ENCODE peak calls at places on chromosomes 16 and 17, in nine cellular contexts. Y is EH; I is COLO829; C is germinal center; P is OCI-LY7; G is activated CD4-positive, alpha-beta T cell treated with anti-CD3 and anti-CD28 coated beads for 48 hours; J is mesendoderm; S is lower leg skin; Q is MG63. V is an unnamed sample.
A peak's percentile ranks its signal among the peaks of the same experiment; 100 is the strongest.

GRCh38 chr16:83953796-83954576 is 946 bp downstream of the OSGIN1 start:
- DNase-seq in S (no peak), P (peak; percentile 49), G (peak; percentile 32), C (peak; percentile 19), Q (no peak), I (peak; percentile 16), Y (peak; percentile 30), J (peak; percentile 77), V (no peak)

GRCh38 chr17:41140360-41141132 is at the start of gene KRTAP4-6:
- DNase-seq in S (no peak), I (no peak), Q (no peak), P (no peak), Y (peak; percentile 93), J (peak; percentile 1), C (no peak), G (no peak), V (no peak)

GRCh38 chr17:50872710-50873424 is 6.7 kb upstream of the TOB1 start:
- DNase-seq in P (no peak), C (no peak), S (no peak), Q (peak; percentile 75), J (no peak), I (no peak), G (peak; percentile 56), Y (peak; percentile 35), V (no peak)

GRCh38 chr17:34443832-34444469 is 80.9 kb upstream of the CCL1 start:
- DNase-seq in Y (no peak), J (peak; percentile 57), P (peak; percentile 11), Q (no peak), G (no peak), S (no peak), C (no peak), I (no peak), V (no peak)

GRCh38 chr16:27317738-27318398 is 4.1 kb downstream of the IL4R start:
- DNase-seq in P (no peak), Y (no peak), S (no peak), C (no peak), I (no peak), G (peak; percentile 74), J (no peak), Q (no peak), V (peak; percentile 7)

GRCh38 chr17:62680541-62681052 is 53.1 kb downstream of the MRC2 start:
- DNase-seq in S (no peak), C (no peak), P (no peak), G (no peak), Q (no peak), Y (no peak), J (no peak), I (no peak), V (no peak)

GRCh38 chr17:43845772-43846171 is 1.2 kb upstream of the CD300LG start:
- DNase-seq in S (no peak), J (no peak), Y (no peak), Q (no peak), G (no peak), P (no peak), I (no peak), C (no peak), V (no peak)

GRCh38 chr16:55386534-55387296 is 62.7 kb downstream of the IRX6 start:
- DNase-seq in C (no peak), S (no peak), Q (no peak), G (no peak), J (no peak), P (no peak), Y (no peak), I (no peak), V (no peak)

GRCh38 chr17:1736348-1737281 is 6.1 kb upstream of the SERPINF2 start:
- DNase-seq in S (no peak), J (no peak), G (peak; percentile 76), I (no peak), Y (peak; percentile 46), P (no peak), Q (no peak), C (no peak), V (no peak)

GRCh38 chr16:56897026-56897799 is 32.2 kb downstream of the SLC12A3 start:
- DNase-seq in P (no peak), Y (no peak), Q (no peak), S (no peak), G (no peak), J (no peak), I (no peak), C (no peak), V (no peak)

GRCh38 chr17:67276075-67276474 is 31.1 kb upstream of the HELZ start:
- DNase-seq in P (peak; percentile 16), S (no peak), C (no peak), J (peak; percentile 76), Q (no peak), Y (no peak), G (no peak), I (no peak), V (no peak)

GRCh38 chr17:46962374-46962790 is 16.7 kb downstream of the RPRML start:
- DNase-seq in J (peak; percentile 53), I (peak; percentile 45), Y (peak; percentile 84), C (no peak), P (no peak), S (no peak), Q (peak; percentile 80), G (no peak), V (no peak)

GRCh38 chr17:29059281-29059680 is 16.3 kb downstream of the PIPOX start:
- DNase-seq in S (no peak), J (no peak), Q (no peak), P (no peak), G (no peak), Y (peak; percentile 43), C (no peak), I (peak; percentile 47), V (no peak)

GRCh38 chr16:81697886-81698635 is 81.0 kb upstream of the PLCG2 start:
- DNase-seq in Y (no peak), P (no peak), C (no peak), S (no peak), J (no peak), I (no peak), G (no peak), Q (no peak), V (no peak)

GRCh38 chr17:76983075-76983411 is 114.8 kb downstream of the MGAT5B start:
- DNase-seq in P (no peak), Y (no peak), J (no peak), S (no peak), Q (no peak), C (no peak), G (no peak), I (no peak), V (no peak)

GRCh38 chr16:53821957-53822625 is 118.1 kb downstream of the FTO start:
- DNase-seq in C (no peak), Q (peak; percentile 75), I (no peak), Y (peak; percentile 92), S (no peak), J (peak; percentile 64), P (no peak), G (no peak), V (no peak)

GRCh38 chr17:61251939-61252865 is 147.4 kb upstream of the TBX2 start:
- DNase-seq in P (no peak), G (no peak), C (no peak), Q (peak; percentile 88), S (peak; percentile 96), Y (peak; percentile 99), J (no peak), I (peak; percentile 78), V (peak; percentile 94)

V was measured in suprapubic skin.